ENCODE peak calls at places on chromosomes 12 and 14, in seven cellular contexts. O is ovary, Z is endodermal cell, E is bronchial epithelial cell, A is mammary epithelial cell, Y is BJ, H is GM06990. S is an unnamed sample.

GRCh38 chr12:42716521-42716920 is 127.0 kb upstream of the PRICKLE1 start:
- DNase-seq in Z (no peak), A (no peak), E (no peak), H (no peak), O (no peak), Y (peak), S (peak)

GRCh38 chr12:130846386-130846785 is 7.3 kb upstream of the STX2 start:
- DNase-seq in A (no peak), E (no peak), Y (peak), O (no peak), H (no peak), Z (no peak), S (peak)

GRCh38 chr12:98559666-98560065 is 33.8 kb upstream of the SLC25A3 start:
- DNase-seq in Y (no peak), H (no peak), E (no peak), O (no peak), A (no peak), Z (no peak), S (no peak)

GRCh38 chr12:96858162-96858561 is 48.9 kb upstream of the NEDD1 start:
- DNase-seq in O (no peak), Z (no peak), E (no peak), Y (no peak), A (no peak), H (no peak), S (no peak)

GRCh38 chr12:11717533-11717961 is 68.1 kb downstream of the ETV6 start:
- DNase-seq in Y (no peak), Z (no peak), O (no peak), H (no peak), A (no peak), E (no peak), S (peak)

GRCh38 chr14:87049886-87050820 is 942.8 kb downstream of the GALC start:
- DNase-seq in H (no peak), Z (peak), Y (peak), E (peak), A (peak), O (no peak), S (peak)

GRCh38 chr12:76422878-76423438 is 74.7 kb upstream of the BBS10 start:
- DNase-seq in H (no peak), O (no peak), E (peak), Z (no peak), Y (no peak), A (peak), S (peak)

GRCh38 chr12:26347300-26347699 is 151.9 kb downstream of the SSPN start:
- DNase-seq in E (no peak), H (no peak), A (no peak), Y (no peak), O (no peak), Z (no peak), S (no peak)

GRCh38 chr12:105214670-105215375 is 21.2 kb downstream of the APPL2 start:
- DNase-seq in H (no peak), Y (no peak), Z (no peak), A (peak), E (peak), O (no peak), S (no peak)

GRCh38 chr12:107568718-107569117 is 116.9 kb upstream of the PWP1 start:
- DNase-seq in A (peak), H (no peak), O (no peak), Y (no peak), E (peak), Z (no peak), S (peak)

GRCh38 chr12:60308366-60309000 is 712.7 kb downstream of the SLC16A7 start:
- DNase-seq in E (peak), Z (no peak), Y (peak), H (no peak), O (no peak), A (peak), S (no peak)

GRCh38 chr12:84756961-84757360 is 155.6 kb downstream of the SLC6A15 start:
- DNase-seq in Z (no peak), A (peak), H (no peak), E (no peak), O (no peak), Y (peak), S (peak)

GRCh38 chr12:120365675-120366340 is 3.2 kb downstream of the MSI1 start:
- DNase-seq in A (no peak), E (no peak), O (no peak), Z (peak), H (no peak), Y (no peak), S (no peak)

GRCh38 chr12:2118061-2118460 is 65.3 kb downstream of the CACNA1C start:
- DNase-seq in Y (no peak), O (no peak), Z (no peak), E (no peak), A (no peak), H (no peak), S (no peak)

GRCh38 chr12:63319386-63319785 is 168.4 kb upstream of the AVPR1A start:
- DNase-seq in Z (peak), O (no peak), E (peak), A (peak), Y (no peak), H (no peak), S (no peak)

GRCh38 chr14:106691601-106692291 is 1165.4 kb downstream of the TMEM121 start:
- DNase-seq in O (peak), Z (peak), H (peak), E (no peak), A (no peak), Y (no peak), S (no peak)

GRCh38 chr14:106690333-106690891 is 1164.0 kb downstream of the TMEM121 start:
- DNase-seq in E (no peak), O (no peak), H (no peak), Z (no peak), A (no peak), Y (no peak), S (no peak)

DNA sequence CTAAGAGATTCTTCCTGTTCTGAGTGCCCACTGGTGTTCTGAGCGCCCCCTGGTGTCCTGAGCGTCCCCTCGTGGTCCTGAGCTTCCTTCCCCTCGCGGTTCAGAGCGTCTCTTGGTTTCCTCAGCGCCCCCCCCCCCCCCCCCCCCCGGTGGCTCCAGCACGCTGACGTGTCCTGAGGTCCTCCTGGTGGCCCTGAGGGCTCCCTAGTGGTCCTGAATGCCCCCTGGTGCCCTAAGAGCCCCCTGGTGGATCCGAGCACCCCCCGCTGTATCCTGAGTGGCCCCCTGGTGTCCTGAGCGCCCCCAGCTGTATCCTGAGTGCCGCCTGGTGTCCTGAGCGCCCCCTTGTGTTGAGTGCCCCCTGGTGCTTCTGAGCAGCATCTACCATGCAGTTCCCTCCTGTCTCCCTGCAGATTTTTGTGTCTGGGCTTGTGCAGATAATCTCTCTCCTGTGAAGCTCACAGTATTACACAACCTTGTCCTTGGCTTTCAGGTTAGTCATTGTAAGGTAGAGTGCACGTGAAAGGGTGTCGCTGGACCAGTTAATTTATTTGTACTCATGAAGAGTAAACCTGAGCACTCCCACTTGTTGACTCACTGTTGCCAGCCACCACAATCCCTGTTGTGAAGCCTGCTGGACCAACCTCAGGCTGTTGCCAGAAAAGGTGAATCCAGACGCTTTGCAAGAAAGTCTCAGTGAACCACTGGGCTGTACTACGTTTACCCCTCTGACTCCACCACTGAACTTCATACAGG is 1168.4 kb downstream of the TMEM121 start:
- DNase-seq in H (peak), Y (no peak), O (no peak), A (peak), E (peak), Z (no peak), S (no peak)
- TF ChIP-seq CTCF in H (peak), Y (no peak), O (no peak), A (peak), E (no peak), Z (no peak), S (no peak)

DNA sequence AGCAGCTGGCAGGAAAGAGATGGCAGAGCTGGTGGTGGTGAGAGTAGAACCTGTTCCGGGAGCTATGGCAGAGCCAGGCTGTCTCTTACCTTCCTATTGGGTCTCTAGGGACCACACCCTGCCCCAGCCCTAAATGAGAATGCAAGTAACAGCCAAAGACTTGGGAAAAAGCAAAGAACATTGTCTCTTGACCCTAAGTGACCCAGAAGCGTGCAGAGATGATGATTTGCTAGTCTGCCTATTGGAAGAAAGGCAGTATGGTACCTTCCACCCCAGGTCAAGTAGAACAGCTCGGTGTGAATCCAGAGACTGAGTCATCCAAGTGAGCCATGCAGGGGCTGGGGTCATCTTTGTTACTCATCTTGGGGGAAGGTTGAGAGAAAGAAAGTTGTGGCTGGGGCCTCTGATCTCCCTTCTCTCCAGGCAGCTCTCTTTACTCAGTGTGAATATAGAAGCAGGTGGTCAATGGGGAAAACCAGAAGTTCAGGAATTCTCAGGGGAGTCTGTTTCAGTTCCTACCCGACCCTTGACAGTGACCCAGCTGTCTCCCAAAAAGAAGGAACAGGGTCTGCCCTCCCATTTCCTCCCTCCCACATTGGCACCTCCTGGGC is 1.7 kb downstream of the BLOC1S1 start:
- DNase-seq in Z (no peak), Y (no peak), E (peak), O (no peak), A (peak), H (no peak), S (peak)
- H3K4me3 ChIP-seq in Z (peak), Y (no peak), E (no peak), O (no peak), A (peak), H (peak), S (peak)

GRCh38 chr12:14931791-14932560 is 6.4 kb downstream of the ERP27 start:
- DNase-seq in A (no peak), O (no peak), H (no peak), Y (no peak), Z (no peak), E (peak), S (no peak)

GRCh38 chr12:14931359-14931758 is 7.0 kb downstream of the ERP27 start:
- DNase-seq in E (no peak), H (no peak), O (no peak), A (no peak), Y (peak), Z (no peak), S (peak)

GRCh38 chr12:14927267-14927666 is 11.1 kb downstream of the ERP27 start:
- DNase-seq in H (no peak), E (no peak), Y (no peak), O (no peak), Z (no peak), A (no peak), S (no peak)

GRCh38 chr12:14928946-14929345 is 9.4 kb downstream of the ERP27 start:
- DNase-seq in Y (no peak), Z (no peak), O (no peak), H (no peak), A (peak), E (peak), S (no peak)

GRCh38 chr12:14930299-14930698 is 8.0 kb downstream of the ERP27 start:
- DNase-seq in H (no peak), A (no peak), E (no peak), Y (peak), O (no peak), Z (no peak), S (no peak)
- TF ChIP-seq CTCF in H (no peak), A (no peak), E (no peak), Y (peak), O (no peak), Z (peak), S (no peak)

DNA sequence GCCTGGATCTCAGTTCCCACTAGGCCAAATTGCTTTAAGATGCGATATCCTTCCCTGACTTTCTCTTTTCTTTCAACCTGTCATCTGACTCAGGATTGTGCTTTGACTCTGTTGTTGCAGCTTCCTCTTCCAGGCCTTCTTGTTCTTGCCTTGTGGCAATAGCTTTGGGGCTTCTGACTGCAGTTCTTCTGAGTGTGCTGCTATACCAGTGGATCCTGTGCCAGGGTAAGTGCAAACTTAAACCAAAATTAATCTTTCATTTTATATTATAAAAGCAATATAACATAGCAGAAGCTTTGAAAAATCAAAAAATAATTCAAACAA is 2.7 kb downstream of the KLRG1 start:
- DNase-seq in Y (no peak), Z (no peak), O (no peak), E (no peak), A (no peak), H (no peak), S (no peak)
- H3K4me3 ChIP-seq in Y (no peak), Z (no peak), O (no peak), E (no peak), A (no peak), H (no peak), S (no peak)

GRCh38 chr12:65419284-65420072 is 141.0 kb downstream of the MSRB3 start:
- DNase-seq in A (no peak), Y (no peak), O (no peak), Z (no peak), H (no peak), E (no peak), S (no peak)
- TF ChIP-seq CTCF in A (no peak), Y (no peak), O (no peak), Z (no peak), H (no peak), E (no peak), S (no peak)

DNA sequence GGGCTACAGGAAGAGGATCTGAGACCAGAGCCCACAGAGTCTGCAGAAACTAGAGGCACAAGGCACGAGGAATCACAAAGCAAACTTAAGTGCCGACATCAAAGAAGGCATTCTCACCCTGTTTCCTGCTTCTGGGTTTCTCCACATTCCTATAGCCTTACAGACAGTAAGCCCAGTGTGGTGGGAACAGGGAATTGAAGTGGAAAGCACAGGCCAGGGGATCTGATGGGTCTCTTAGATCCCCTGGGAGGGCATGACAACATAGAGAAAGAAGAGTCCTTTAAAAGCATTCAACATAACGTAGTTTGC is 75.6 kb upstream of the FRMD6 start:
- DNase-seq in H (no peak), E (no peak), Y (no peak), A (no peak), O (no peak), Z (peak), S (peak)
- H3K4me3 ChIP-seq in H (no peak), E (no peak), Y (no peak), A (no peak), O (no peak), Z (no peak), S (no peak)